ENCODE peak calls at places on chromosomes 5 and 9, in six cellular contexts. H is DMS153; I is CD4-positive, alpha-beta T cell; V is mucosa of descending colon; Y is EH; E is MV-4-11. A is an unnamed sample.

GRCh38 chr9:133609311-133610098 is at the start of gene FAM163B:
- DNase-seq in H (no peak), I (peak; percentile 34), V (peak; percentile 54), Y (peak; percentile 11), E (no peak), A (peak; percentile 20)

GRCh38 chr5:67206381-67207328 is 10.1 kb upstream of the CD180 start:
- DNase-seq in H (no peak), I (peak; percentile 85), V (peak; percentile 70), Y (no peak), E (peak; percentile 97), A (peak; percentile 73)

GRCh38 chr5:41908374-41909079 is 4.4 kb downstream of the RIMOC1 start:
- DNase-seq in H (no peak), I (no peak), V (no peak), Y (peak; percentile 81), E (peak; percentile 28), A (no peak)

GRCh38 chr9:31808770-31809169 is 575.7 kb upstream of the ACO1 start:
- DNase-seq in H (no peak), I (no peak), V (no peak), Y (no peak), E (no peak), A (no peak)

GRCh38 chr9:114117614-114117995 is 18.5 kb upstream of the KIF12 start:
- DNase-seq in H (no peak), I (no peak), V (no peak), Y (no peak), E (no peak), A (no peak)

GRCh38 chr9:100417815-100418214 is 9.1 kb upstream of the MSANTD3 start:
- DNase-seq in H (no peak), I (no peak), V (no peak), Y (no peak), E (no peak), A (no peak)

GRCh38 chr5:40552981-40553380 is 126.7 kb upstream of the PTGER4 start:
- DNase-seq in H (no peak), I (no peak), V (no peak), Y (no peak), E (no peak), A (no peak)

GRCh38 chr9:120870206-120870605 is 6.8 kb downstream of the PHF19 start:
- DNase-seq in H (no peak), I (no peak), V (no peak), Y (no peak), E (no peak), A (no peak)

GRCh38 chr5:132009706-132010405 is 1.6 kb downstream of the ACSL6 start:
- DNase-seq in H (no peak), I (no peak), V (peak; percentile 9), Y (no peak), E (peak; percentile 25), A (no peak)

GRCh38 chr5:134083517-134083916 is 31.0 kb upstream of the TCF7 start:
- DNase-seq in H (no peak), I (no peak), V (no peak), Y (peak; percentile 24), E (no peak), A (no peak)

GRCh38 chr5:179375236-179375685 is 30.0 kb upstream of the ADAMTS2 start:
- DNase-seq in H (no peak), I (no peak), V (no peak), Y (peak; percentile 52), E (no peak), A (no peak)

GRCh38 chr5:65625743-65626142 is 916 bp downstream of the SHLD3 start:
- DNase-seq in H (no peak), I (no peak), V (no peak), Y (peak; percentile 1), E (no peak), A (no peak)

GRCh38 chr9:70478963-70479641 is 64.6 kb upstream of the KLF9 start:
- DNase-seq in H (no peak), I (no peak), V (peak; percentile 51), Y (peak; percentile 48), E (no peak), A (no peak)

GRCh38 chr9:24545285-24545684 is 412 bp downstream of the IZUMO3 start:
- DNase-seq in H (no peak), I (no peak), V (no peak), Y (no peak), E (no peak), A (no peak)

GRCh38 chr5:34876275-34876674 is 37.3 kb downstream of the TTC23L start:
- DNase-seq in H (no peak), I (no peak), V (no peak), Y (no peak), E (no peak), A (no peak)

GRCh38 chr5:90134892-90135291 is 274.7 kb downstream of the CETN3 start:
- DNase-seq in H (no peak), I (no peak), V (peak; percentile 30), Y (no peak), E (peak; percentile 41), A (no peak)

GRCh38 chr9:77952641-77953341 is 78.8 kb downstream of the GNAQ start:
- DNase-seq in H (peak; percentile 73), I (no peak), V (no peak), Y (peak; percentile 58), E (no peak), A (no peak)

GRCh38 chr5:130323804-130324454 is 419.7 kb downstream of the CHSY3 start:
- DNase-seq in H (no peak), I (no peak), V (no peak), Y (no peak), E (peak; percentile 94), A (no peak)

GRCh38 chr5:179906294-179906794 is 1.4 kb downstream of the TBC1D9B start:
- DNase-seq in H (no peak), I (no peak), V (no peak), Y (no peak), E (peak; percentile 18), A (no peak)

GRCh38 chr9:36698984-36699383 is 126.3 kb downstream of the MELK start:
- DNase-seq in H (no peak), I (no peak), V (no peak), Y (no peak), E (no peak), A (no peak)

GRCh38 chr9:30925635-30926034 is 1458.8 kb upstream of the ACO1 start:
- DNase-seq in H (no peak), I (no peak), V (no peak), Y (no peak), E (no peak), A (no peak)

GRCh38 chr5:59565551-59565950 is 328.0 kb downstream of the PDE4D start:
- DNase-seq in H (no peak), I (no peak), V (no peak), Y (no peak), E (no peak), A (no peak)

GRCh38 chr5:179296150-179296821 is 49.0 kb downstream of the ADAMTS2 start:
- DNase-seq in H (no peak), I (no peak), V (peak; percentile 8), Y (no peak), E (no peak), A (no peak)

GRCh38 chr5:10518352-10518751 is 45.5 kb upstream of the ANKRD33B start:
- DNase-seq in H (no peak), I (no peak), V (no peak), Y (peak; percentile 44), E (no peak), A (no peak)

GRCh38 chr5:116652196-116652729 is 77.6 kb upstream of the SEMA6A start:
- DNase-seq in H (peak; percentile 70), I (no peak), V (no peak), Y (peak; percentile 2), E (no peak), A (no peak)

GRCh38 chr9:69427286-69427685 is 102.3 kb downstream of the ENTREP1 start:
- DNase-seq in H (no peak), I (no peak), V (no peak), Y (no peak), E (no peak), A (no peak)